ENCODE peak calls at places on chromosomes 7 and 10, in nine cellular contexts. Y is uterus; Z is stimulated activated CD4-positive, alpha-beta T cell treated with anti-CD3 and anti-CD28 coated beads, Interleukin-1b, Interleukin-23, amount 100 ng/mL, for 4 hours; D is activated CD4-positive, alpha-beta T cell treated with anti-CD3 and anti-CD28 coated beads for 48 hours; J is OCI-LY7; G is MCF 10A; E is glutamatergic neuron; Q is HCT116; A is GM12865. N is an unnamed sample.

GRCh38 chr10:50438049-50438936 is 185.5 kb downstream of the SGMS1 start:
- DNase-seq in Y (no peak), Z (no peak), D (no peak), J (no peak), G (no peak), E (no peak), Q (no peak), A (peak; percentile 52), N (no peak)

GRCh38 chr7:141397236-141398163 is 153.7 kb upstream of the AGK start:
- DNase-seq in Y (no peak), Z (no peak), D (no peak), J (no peak), G (peak; percentile 5), E (no peak), Q (no peak), A (no peak), N (no peak)

GRCh38 chr10:63464402-63465292 is 1.1 kb downstream of the JMJD1C start:
- DNase-seq in Y (no peak), Z (no peak), D (no peak), J (no peak), G (peak; percentile 38), E (no peak), Q (no peak), A (no peak), N (no peak)

GRCh38 chr7:29471444-29472138 is 92.0 kb upstream of the PRR15 start:
- DNase-seq in Y (no peak), Z (no peak), D (no peak), J (no peak), G (no peak), E (peak; percentile 74), Q (no peak), A (no peak), N (no peak)

GRCh38 chr10:22475857-22476600 is 130.7 kb downstream of the SPAG6 start:
- DNase-seq in Y (no peak), Z (peak; percentile 16), D (peak; percentile 40), J (no peak), G (no peak), E (peak; percentile 48), Q (no peak), A (peak; percentile 50), N (no peak)

GRCh38 chr10:30186371-30186875 is 127.0 kb upstream of the JCAD start:
- DNase-seq in Y (no peak), Z (no peak), D (no peak), J (no peak), G (peak; percentile 23), E (no peak), Q (no peak), A (peak; percentile 47), N (no peak)

GRCh38 chr7:139714163-139714901 is 63.5 kb downstream of the HIPK2 start:
- DNase-seq in Y (no peak), Z (no peak), D (no peak), J (no peak), G (no peak), E (peak; percentile 36), Q (no peak), A (peak; percentile 96), N (no peak)

GRCh38 chr10:93398528-93398927 is 83.6 kb downstream of the MYOF start:
- DNase-seq in Y (no peak), Z (no peak), D (no peak), J (no peak), G (no peak), E (no peak), Q (no peak), A (peak; percentile 12), N (no peak)

GRCh38 chr10:113301342-113301984 is 251.4 kb upstream of the HABP2 start:
- DNase-seq in Y (no peak), Z (no peak), D (peak; percentile 15), J (peak; percentile 13), G (peak; percentile 11), E (no peak), Q (no peak), A (no peak), N (peak; percentile 20)

GRCh38 chr10:80608706-80609105 is 71.0 kb downstream of the SH2D4B start:
- DNase-seq in Y (no peak), Z (no peak), D (no peak), J (no peak), G (no peak), E (no peak), Q (no peak), A (no peak), N (no peak)

GRCh38 chr7:106456339-106456738 is 171.6 kb upstream of the NAMPT start:
- DNase-seq in Y (no peak), Z (no peak), D (no peak), J (no peak), G (no peak), E (no peak), Q (no peak), A (no peak), N (no peak)

GRCh38 chr7:123916240-123916724 is 8.8 kb upstream of the SPAM1 start:
- DNase-seq in Y (no peak), Z (no peak), D (no peak), J (peak; percentile 6), G (peak; percentile 47), E (no peak), Q (peak; percentile 35), A (peak; percentile 7), N (no peak)

GRCh38 chr10:13720699-13721098 is 133.9 kb downstream of the PRPF18 start:
- DNase-seq in Y (no peak), Z (no peak), D (no peak), J (no peak), G (no peak), E (no peak), Q (no peak), A (no peak), N (no peak)

GRCh38 chr7:21731977-21732376 is 189.1 kb downstream of the DNAH11 start:
- DNase-seq in Y (no peak), Z (no peak), D (no peak), J (no peak), G (no peak), E (no peak), Q (no peak), A (no peak), N (no peak)

GRCh38 chr7:105016083-105017075 is 2.4 kb downstream of the KMT2E start:
- DNase-seq in Y (no peak), Z (no peak), D (no peak), J (no peak), G (no peak), E (no peak), Q (no peak), A (no peak), N (no peak)

GRCh38 chr10:59625842-59626522 is 83.7 kb downstream of the SLC16A9 start:
- DNase-seq in Y (peak; percentile 38), Z (peak; percentile 27), D (peak; percentile 43), J (peak; percentile 73), G (peak; percentile 66), E (peak; percentile 32), Q (peak; percentile 48), A (peak; percentile 78), N (peak; percentile 41)

GRCh38 chr10:129057856-129058663 is 409.0 kb upstream of the MGMT start:
- DNase-seq in Y (no peak), Z (no peak), D (peak; percentile 45), J (no peak), G (no peak), E (no peak), Q (no peak), A (peak; percentile 74), N (no peak)

GRCh38 chr10:131237991-131238651 is 73.4 kb downstream of the TCERG1L start:
- DNase-seq in Y (no peak), Z (no peak), D (no peak), J (no peak), G (no peak), E (no peak), Q (no peak), A (no peak), N (no peak)

GRCh38 chr10:101833466-101833865 is 10.1 kb downstream of the KCNIP2 start:
- DNase-seq in Y (peak; percentile 2), Z (no peak), D (no peak), J (no peak), G (no peak), E (no peak), Q (no peak), A (no peak), N (no peak)

GRCh38 chr10:14271621-14272020 is 59.1 kb downstream of the FRMD4A start:
- DNase-seq in Y (no peak), Z (no peak), D (no peak), J (no peak), G (no peak), E (no peak), Q (no peak), A (no peak), N (no peak)

GRCh38 chr7:1027285-1028043 is 16.9 kb upstream of the GPR146 start:
- DNase-seq in Y (peak; percentile 47), Z (no peak), D (no peak), J (peak; percentile 49), G (no peak), E (peak; percentile 52), Q (no peak), A (peak; percentile 41), N (no peak)

GRCh38 chr10:24513155-24513554 is 210.5 kb downstream of the ARHGAP21 start:
- DNase-seq in Y (no peak), Z (no peak), D (peak; percentile 18), J (no peak), G (peak; percentile 42), E (peak; percentile 46), Q (no peak), A (peak; percentile 17), N (no peak)

GRCh38 chr7:140983802-140984201 is 30.9 kb downstream of the MRPS33 start:
- DNase-seq in Y (no peak), Z (no peak), D (peak; percentile 14), J (peak; percentile 20), G (peak; percentile 47), E (no peak), Q (peak; percentile 8), A (peak; percentile 49), N (no peak)

GRCh38 chr10:1043532-1043995 is 5.4 kb downstream of the IDI1 start:
- DNase-seq in Y (no peak), Z (no peak), D (no peak), J (peak; percentile 80), G (no peak), E (no peak), Q (no peak), A (peak; percentile 79), N (no peak)

GRCh38 chr7:83547526-83547925 is 101.4 kb downstream of the SEMA3E start:
- DNase-seq in Y (no peak), Z (no peak), D (no peak), J (no peak), G (peak; percentile 14), E (no peak), Q (peak; percentile 6), A (peak; percentile 65), N (peak; percentile 25)

GRCh38 chr7:495761-496321 is 23.8 kb downstream of the PDGFA start:
- DNase-seq in Y (no peak), Z (no peak), D (no peak), J (no peak), G (no peak), E (peak; percentile 8), Q (no peak), A (no peak), N (no peak)

GRCh38 chr10:42754155-42755027 is 28.2 kb upstream of the BMS1 start:
- DNase-seq in Y (peak; percentile 41), Z (peak; percentile 3), D (peak; percentile 33), J (no peak), G (no peak), E (peak; percentile 58), Q (no peak), A (no peak), N (peak; percentile 32)

GRCh38 chr7:78254397-78255055 is 456.0 kb downstream of the PHTF2 start:
- DNase-seq in Y (no peak), Z (no peak), D (no peak), J (peak; percentile 92), G (no peak), E (no peak), Q (no peak), A (no peak), N (no peak)

GRCh38 chr10:76082956-76083355 is 651.5 kb downstream of the LRMDA start:
- DNase-seq in Y (no peak), Z (no peak), D (no peak), J (no peak), G (peak; percentile 86), E (no peak), Q (peak; percentile 74), A (no peak), N (no peak)

GRCh38 chr7:44636926-44637325 is 30.5 kb downstream of the OGDH start:
- DNase-seq in Y (no peak), Z (no peak), D (no peak), J (no peak), G (no peak), E (no peak), Q (no peak), A (no peak), N (no peak)

GRCh38 chr10:17793823-17794759 is 15.1 kb upstream of the MRC1 start:
- DNase-seq in Y (no peak), Z (no peak), D (no peak), J (no peak), G (no peak), E (no peak), Q (no peak), A (no peak), N (no peak)